ENCODE peak calls at places on chromosomes 3 and 15, in four cellular contexts. H, S, Q and F are unnamed samples.

GRCh38 chr15:89907289-89907688 is 5.5 kb downstream of the ARPIN start:
- DNase-seq in Q (no peak), H (no peak), S (no peak), F (no peak)

GRCh38 chr15:55494927-55495326 is 13.1 kb downstream of the DNAAF4 start:
- DNase-seq in H (no peak), S (no peak), Q (no peak), F (peak; percentile 74)

GRCh38 chr3:73520931-73521461 is 103.7 kb downstream of the PDZRN3 start:
- DNase-seq in H (no peak), S (no peak), Q (no peak), F (no peak)

GRCh38 chr15:41913251-41913650 is 19.4 kb upstream of the SPTBN5 start:
- DNase-seq in Q (no peak), S (no peak), H (no peak), F (no peak)

GRCh38 chr15:73838795-73839565 is 34.4 kb upstream of the TBC1D21 start:
- DNase-seq in H (no peak), Q (no peak), S (no peak), F (no peak)

GRCh38 chr15:29675791-29676301 is 146.4 kb downstream of the TJP1 start:
- DNase-seq in S (no peak), H (no peak), Q (no peak), F (no peak)

GRCh38 chr3:40317061-40317676 is 7.7 kb downstream of the EIF1B start:
- DNase-seq in Q (no peak), H (peak; percentile 74), S (peak; percentile 19), F (peak; percentile 39)

GRCh38 chr15:50107591-50108408 is 11.2 kb downstream of the ATP8B4 start:
- DNase-seq in H (no peak), Q (peak; percentile 68), S (peak; percentile 22), F (peak; percentile 92)

GRCh38 chr3:170966495-170966894 is 58.1 kb upstream of the EIF5A2 start:
- DNase-seq in H (no peak), Q (no peak), S (no peak), F (no peak)

GRCh38 chr15:99425666-99426301 is 140.0 kb upstream of the MEF2A start:
- DNase-seq in H (no peak), Q (no peak), S (no peak), F (no peak)

GRCh38 chr3:35528728-35529127 is 110.6 kb upstream of the ARPP21 start:
- DNase-seq in H (no peak), S (no peak), Q (no peak), F (no peak)

GRCh38 chr3:161275919-161276318 is 54.8 kb downstream of the NMD3 start:
- DNase-seq in S (no peak), H (no peak), Q (no peak), F (no peak)

GRCh38 chr3:48268936-48269551 is 28.1 kb downstream of the ZNF589 start:
- DNase-seq in S (no peak), Q (no peak), H (no peak), F (no peak)

GRCh38 chr3:4528802-4529201 is 35.7 kb downstream of the ITPR1 start:
- DNase-seq in H (no peak), S (no peak), Q (no peak), F (no peak)

GRCh38 chr3:118932822-118933558 is 101.7 kb downstream of the IGSF11 start:
- DNase-seq in H (no peak), Q (no peak), S (no peak), F (no peak)

GRCh38 chr15:85950101-85950500 is 129.6 kb upstream of the AGBL1 start:
- DNase-seq in H (no peak), S (no peak), Q (peak; percentile 38), F (no peak)

GRCh38 chr3:26281284-26281977 is 341.1 kb upstream of the LRRC3B start:
- DNase-seq in Q (no peak), S (no peak), H (no peak), F (no peak)

GRCh38 chr3:151806838-151807237 is 7.1 kb upstream of the AADAC start:
- DNase-seq in Q (no peak), H (no peak), S (no peak), F (no peak)

GRCh38 chr3:57089043-57089442 is 28.6 kb downstream of the SPATA12 start:
- DNase-seq in Q (no peak), S (no peak), H (no peak), F (no peak)

GRCh38 chr15:67161881-67162280 is 92.6 kb downstream of the AAGAB start:
- DNase-seq in Q (no peak), S (no peak), H (no peak), F (no peak)

GRCh38 chr3:171028025-171028778 is 1.7 kb upstream of the SLC2A2 start:
- DNase-seq in S (no peak), Q (no peak), H (no peak), F (no peak)

GRCh38 chr3:127722104-127722784 is 49.5 kb downstream of the ABTB1 start:
- DNase-seq in Q (no peak), H (no peak), S (no peak), F (no peak)

GRCh38 chr15:25572201-25572600 is 133.4 kb upstream of the UBE3A start:
- DNase-seq in S (no peak), H (no peak), Q (no peak), F (no peak)

DNA sequence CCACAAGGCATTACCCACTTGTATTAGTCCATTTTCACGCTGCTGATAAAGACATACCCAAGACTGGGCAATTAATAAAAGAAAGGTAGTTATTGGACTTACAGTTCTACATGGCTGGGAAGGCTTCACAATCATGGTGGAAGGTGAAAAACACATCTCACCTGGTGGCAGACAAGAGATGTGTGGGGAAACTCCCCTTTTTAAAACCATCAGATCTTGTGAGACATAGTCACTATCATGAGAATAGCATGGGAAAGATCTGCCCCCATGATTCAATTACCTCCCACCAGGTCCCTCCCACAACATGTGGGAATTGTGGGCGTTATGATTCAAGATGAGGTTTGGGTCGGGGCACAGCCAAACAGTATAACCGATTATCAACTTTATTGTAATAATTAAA is 17.0 kb upstream of the CMC1 start:
- DNase-seq in Q (no peak), H (no peak), S (no peak), F (no peak)
- TF ChIP-seq SPI1 in Q (no peak), H (no peak), S (no peak), F (no peak)

GRCh38 chr3:16516695-16517481 is 3.4 kb upstream of the RFTN1 start:
- DNase-seq in S (no peak), H (no peak), Q (no peak), F (no peak)
- TF ChIP-seq SPI1 in S (no peak), H (no peak), Q (no peak), F (no peak)

GRCh38 chr3:123431658-123432323 is 17.1 kb downstream of the ADCY5 start:
- DNase-seq in Q (no peak), H (no peak), S (no peak), F (no peak)
- TF ChIP-seq SPI1 in Q (no peak), H (no peak), S (no peak), F (no peak)

DNA sequence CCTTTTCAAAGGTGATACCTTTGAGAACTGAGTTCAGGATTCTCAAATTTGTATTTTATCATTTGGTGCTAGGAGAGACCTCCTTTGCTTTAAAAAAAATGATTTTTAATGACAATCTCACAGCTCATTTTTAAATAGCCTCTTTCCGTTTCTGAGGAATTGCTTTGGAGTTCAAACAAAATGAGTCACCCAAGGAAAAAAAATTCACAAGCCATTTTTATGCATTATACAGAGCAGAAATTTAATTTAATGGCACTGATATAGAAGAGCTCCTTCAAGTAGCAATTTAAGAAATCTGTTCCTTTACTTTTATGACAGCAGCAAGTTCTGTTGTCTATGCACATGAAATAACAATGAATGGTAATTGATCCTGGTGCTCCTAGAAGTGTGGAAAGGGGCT is 337.9 kb upstream of the KCNMB2 start:
- DNase-seq in H (no peak), Q (no peak), S (no peak), F (no peak)
- TF ChIP-seq SPI1 in H (no peak), Q (no peak), S (no peak), F (no peak)

DNA sequence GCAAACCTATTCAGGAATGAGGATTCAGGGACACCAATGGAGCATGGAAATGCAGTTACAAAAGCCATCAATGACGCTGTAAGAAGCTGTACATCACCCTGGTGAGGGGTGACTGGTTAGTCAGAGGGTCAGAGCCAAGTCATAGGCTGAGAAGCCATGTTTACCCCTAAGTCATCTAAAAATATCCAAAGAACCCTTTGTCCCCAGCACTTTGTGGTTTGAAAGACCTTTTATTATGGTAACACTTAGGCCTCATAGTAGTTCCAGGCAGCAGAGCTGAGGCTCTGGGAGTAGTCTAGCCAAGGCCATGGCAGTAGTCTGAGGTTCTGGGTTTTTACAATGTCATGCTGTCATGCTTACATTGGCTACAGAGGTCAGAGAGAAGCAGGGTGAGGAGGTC is 131.2 kb downstream of the CTNNB1 start:
- DNase-seq in H (no peak), Q (no peak), S (no peak), F (no peak)
- TF ChIP-seq SPI1 in H (no peak), Q (no peak), S (no peak), F (no peak)

GRCh38 chr15:64161688-64162477 is 939 bp downstream of the PPIB start:
- DNase-seq in Q (no peak), S (no peak), H (no peak), F (no peak)
- TF ChIP-seq SPI1 in Q (no peak), S (no peak), H (no peak), F (peak; percentile 29)

GRCh38 chr3:27677554-27677953 is 44.6 kb downstream of the EOMES start:
- DNase-seq in H (no peak), Q (no peak), S (no peak), F (no peak)
- TF ChIP-seq SPI1 in H (no peak), Q (no peak), S (no peak), F (no peak)